ENCODE peak calls at places on chromosomes 7 and 10, in seven cellular contexts. Z is CD8-positive, alpha-beta T cell; B is small intestine; W is mammary epithelial cell; X is Karpas-422; L is prostate gland; T is GM23248. R is an unnamed sample. For H3K4me1, the result is how much of the 10 kb centered on the place peaks cover.

GRCh38 chr7:28990200-28990960 is 32.2 kb upstream of the TRIL start:
- DNase-seq in Z (no peak), B (no peak), W (no peak), X (peak), L (no peak), T (peak), R (no peak)

GRCh38 chr7:111239437-111239836 is 148.5 kb downstream of the LRRN3 start:
- DNase-seq in Z (no peak), B (no peak), W (no peak), X (no peak), L (no peak), T (no peak), R (no peak)

GRCh38 chr10:43901302-43901701 is 252.6 kb upstream of the ZNF32 start:
- DNase-seq in Z (no peak), B (no peak), W (no peak), X (peak), L (no peak), T (peak), R (no peak)

GRCh38 chr10:19658131-19658530 is 158.1 kb upstream of the PLXDC2 start:
- DNase-seq in Z (no peak), B (no peak), W (no peak), X (no peak), L (no peak), T (no peak), R (no peak)

GRCh38 chr7:1437155-1437880 is 22.0 kb downstream of the MICALL2 start:
- DNase-seq in Z (no peak), B (no peak), W (no peak), X (no peak), L (no peak), T (no peak), R (no peak)

GRCh38 chr10:8614054-8614565 is 559.6 kb downstream of the GATA3 start:
- DNase-seq in Z (no peak), B (no peak), W (peak), X (no peak), L (no peak), T (no peak), R (no peak)

GRCh38 chr7:23285657-23286646 is 13.2 kb upstream of the MALSU1 start:
- DNase-seq in Z (no peak), B (no peak), W (no peak), X (no peak), L (no peak), T (no peak), R (no peak)

GRCh38 chr7:141073173-141073640 is 657 bp upstream of the TMEM178B start:
- DNase-seq in Z (no peak), B (no peak), W (no peak), X (no peak), L (peak), T (peak), R (no peak)

GRCh38 chr7:4824120-4824775 is 37.6 kb downstream of the PAPOLB start:
- DNase-seq in Z (no peak), B (no peak), W (no peak), X (no peak), L (no peak), T (no peak), R (no peak)

GRCh38 chr7:123735539-123735938 is 13.3 kb downstream of the WASL start:
- DNase-seq in Z (no peak), B (no peak), W (no peak), X (no peak), L (no peak), T (no peak), R (no peak)
- H3K4me1 ChIP-seq in Z (under half), B (under half), W (under half), X (under half), L (under half), T (under half), R (under half)

GRCh38 chr10:61319550-61320256 is 133.5 kb downstream of the TMEM26 start:
- DNase-seq in Z (no peak), B (no peak), W (peak), X (no peak), L (no peak), T (no peak), R (no peak)

GRCh38 chr10:61320996-61321395 is 132.2 kb downstream of the TMEM26 start:
- DNase-seq in Z (no peak), B (no peak), W (no peak), X (no peak), L (no peak), T (no peak), R (no peak)

GRCh38 chr10:61316866-61317265 is 136.3 kb downstream of the TMEM26 start:
- DNase-seq in Z (no peak), B (no peak), W (no peak), X (no peak), L (no peak), T (no peak), R (no peak)

GRCh38 chr10:61318429-61318828 is 134.8 kb downstream of the TMEM26 start:
- DNase-seq in Z (no peak), B (no peak), W (no peak), X (peak), L (no peak), T (no peak), R (no peak)

GRCh38 chr10:61320257-61320587 is 133.0 kb downstream of the TMEM26 start:
- DNase-seq in Z (no peak), B (no peak), W (no peak), X (no peak), L (no peak), T (no peak), R (no peak)
- H3K4me1 ChIP-seq in Z (under half), B (under half), W (under half), X (under half), L (under half), T (under half), R (under half)

GRCh38 chr10:110409488-110409887 is 88.2 kb upstream of the DUSP5 start:
- DNase-seq in Z (no peak), B (no peak), W (no peak), X (no peak), L (no peak), T (no peak), R (no peak)
- H3K4me1 ChIP-seq in Z (under half), B (under half), W (half or more), X (half or more), L (under half), T (half or more), R (under half)

GRCh38 chr7:44618754-44619153 is 12.3 kb downstream of the OGDH start:
- DNase-seq in Z (no peak), B (no peak), W (peak), X (no peak), L (no peak), T (no peak), R (no peak)
- H3K4me1 ChIP-seq in Z (under half), B (under half), W (under half), X (under half), L (under half), T (under half), R (under half)

GRCh38 chr7:44080686-44081265 is 1.6 kb downstream of the POLM start:
- DNase-seq in Z (no peak), B (no peak), W (no peak), X (no peak), L (no peak), T (no peak), R (no peak)
- H3K4me1 ChIP-seq in Z (under half), B (under half), W (under half), X (under half), L (under half), T (under half), R (under half)

GRCh38 chr10:30055094-30055701 is 4.2 kb downstream of the JCAD start:
- DNase-seq in Z (no peak), B (no peak), W (no peak), X (no peak), L (no peak), T (peak), R (no peak)
- H3K4me1 ChIP-seq in Z (under half), B (under half), W (under half), X (under half), L (under half), T (half or more), R (under half)

GRCh38 chr7:45181286-45181960 is 23.8 kb downstream of the RAMP3 start:
- DNase-seq in Z (no peak), B (no peak), W (no peak), X (no peak), L (no peak), T (no peak), R (no peak)
- H3K4me1 ChIP-seq in Z (under half), B (under half), W (under half), X (under half), L (under half), T (under half), R (under half)